ENCODE peak calls at places on chromosomes 3 and 15, in four cellular contexts. H is progenitor cell of endocrine pancreas, R is upper lobe of right lung, Q is ascending aorta. D is an unnamed sample.

GRCh38 chr3:11774296-11774877 is 72.3 kb downstream of the TAMM41 start:
- DNase-seq in R (peak; percentile 61), Q (no peak), H (peak; percentile 23), D (no peak)

GRCh38 chr15:76341366-76342045 is 4.9 kb downstream of the ISL2 start:
- DNase-seq in R (no peak), H (no peak), Q (no peak), D (no peak)

GRCh38 chr3:132253262-132253878 is 63.8 kb upstream of the ACP3 start:
- DNase-seq in H (no peak), R (no peak), Q (no peak), D (no peak)

GRCh38 chr3:136544532-136544931 is 207.6 kb downstream of the STAG1 start:
- DNase-seq in R (no peak), H (no peak), Q (no peak), D (no peak)

GRCh38 chr3:184466413-184466960 is 86.6 kb downstream of the CHRD start:
- DNase-seq in H (no peak), R (peak; percentile 58), Q (no peak), D (no peak)

GRCh38 chr15:38496151-38496550 is 42.2 kb downstream of the FAM98B start:
- DNase-seq in H (no peak), R (no peak), Q (no peak), D (no peak)

GRCh38 chr3:101383156-101383575 is 62.8 kb upstream of the IMPG2 start:
- DNase-seq in R (no peak), Q (no peak), H (no peak), D (no peak)

GRCh38 chr3:21274000-21274671 is 476.9 kb downstream of the ZNF385D start:
- DNase-seq in Q (no peak), H (no peak), R (no peak), D (no peak)

GRCh38 chr3:142596726-142597088 is 514 bp downstream of the PLS1 start:
- DNase-seq in R (no peak), Q (no peak), H (no peak), D (no peak)

GRCh38 chr3:85781806-85782205 is 823.0 kb downstream of the CADM2 start:
- DNase-seq in R (no peak), H (no peak), Q (no peak), D (no peak)

GRCh38 chr3:126022741-126023359 is 53.9 kb downstream of the ROPN1B start:
- DNase-seq in H (no peak), Q (no peak), R (peak; percentile 46), D (no peak)

GRCh38 chr3:116135462-116135861 is 309.8 kb downstream of the LSAMP start:
- DNase-seq in Q (no peak), H (no peak), R (no peak), D (no peak)

GRCh38 chr3:9396301-9396631 is 1.1 kb upstream of the SETD5 start:
- DNase-seq in R (no peak), H (no peak), Q (peak; percentile 78), D (peak; percentile 72)

GRCh38 chr15:95111969-95112368 is 880.6 kb downstream of the MCTP2 start:
- DNase-seq in R (no peak), Q (no peak), H (no peak), D (no peak)

D was measured in thoracic aorta.